ENCODE peak calls at places on chromosome X, in ten cellular contexts. U is tibial nerve; Z is effector memory CD4-positive, alpha-beta T cell; P is astrocyte; F is mesendoderm; O is left lung; E is GM23338; J is fibroblast of lung; G is keratinocyte; T is IMR-90. M is an unnamed sample.
A peak's percentile ranks its signal among the peaks of the same experiment; 100 is the strongest.

GRCh38 chrX:16215660-16216059 is 48.4 kb downstream of the MAGEB17 start:
- DNase-seq in U (no peak), Z (no peak), P (no peak), F (no peak), O (no peak), E (peak; percentile 72), J (no peak), G (no peak), T (no peak), M (no peak)

GRCh38 chrX:67651437-67652142 is 107.8 kb downstream of the AR start:
- DNase-seq in U (no peak), Z (no peak), P (no peak), F (no peak), O (no peak), E (no peak), J (no peak), G (no peak), T (no peak), M (no peak)

GRCh38 chrX:47814853-47815252 is 21.8 kb upstream of the ZNF81 start:
- DNase-seq in U (no peak), Z (no peak), P (no peak), F (peak; percentile 48), O (no peak), E (peak; percentile 34), J (no peak), G (no peak), T (no peak), M (no peak)

GRCh38 chrX:23334536-23334870 is at the start of gene PTCHD1:
- DNase-seq in U (no peak), Z (no peak), P (no peak), F (no peak), O (no peak), E (no peak), J (no peak), G (no peak), T (no peak), M (no peak)

GRCh38 chrX:154018518-154019060 is 1.1 kb downstream of the IRAK1 start:
- DNase-seq in U (no peak), Z (no peak), P (no peak), F (no peak), O (no peak), E (no peak), J (no peak), G (no peak), T (no peak), M (no peak)

GRCh38 chrX:148609766-148610698 is 109.6 kb downstream of the AFF2 start:
- DNase-seq in U (no peak), Z (no peak), P (no peak), F (peak; percentile 85), O (no peak), E (peak; percentile 74), J (no peak), G (no peak), T (no peak), M (no peak)

GRCh38 chrX:25013593-25014365 is 2.0 kb downstream of the ARX start:
- DNase-seq in U (no peak), Z (no peak), P (no peak), F (no peak), O (no peak), E (no peak), J (no peak), G (no peak), T (no peak), M (no peak)

GRCh38 chrX:7574325-7574724 is 268.6 kb upstream of the VCX start:
- DNase-seq in U (no peak), Z (no peak), P (no peak), F (peak; percentile 36), O (no peak), E (peak; percentile 52), J (no peak), G (no peak), T (no peak), M (no peak)

GRCh38 chrX:56800801-56801200 is 71.8 kb downstream of the NBDY start:
- DNase-seq in U (no peak), Z (peak; percentile 37), P (no peak), F (peak; percentile 89), O (no peak), E (no peak), J (no peak), G (no peak), T (no peak), M (no peak)

GRCh38 chrX:94545722-94546121 is 871.7 kb downstream of the FAM133A start:
- DNase-seq in U (no peak), Z (no peak), P (no peak), F (no peak), O (no peak), E (no peak), J (no peak), G (no peak), T (no peak), M (no peak)

GRCh38 chrX:63250253-63250868 is 100.8 kb downstream of the SPIN4 start:
- DNase-seq in U (no peak), Z (no peak), P (peak; percentile 64), F (peak; percentile 85), O (no peak), E (peak; percentile 81), J (peak; percentile 80), G (peak; percentile 35), T (peak; percentile 85), M (no peak)

GRCh38 chrX:109856974-109857373 is 123.9 kb upstream of the ACSL4 start:
- DNase-seq in U (no peak), Z (no peak), P (no peak), F (no peak), O (no peak), E (peak; percentile 46), J (peak; percentile 66), G (no peak), T (peak; percentile 34), M (no peak)

GRCh38 chrX:20313889-20314288 is 47.2 kb upstream of the RPS6KA3 start:
- DNase-seq in U (no peak), Z (no peak), P (no peak), F (no peak), O (no peak), E (no peak), J (no peak), G (no peak), T (no peak), M (no peak)

DNA sequence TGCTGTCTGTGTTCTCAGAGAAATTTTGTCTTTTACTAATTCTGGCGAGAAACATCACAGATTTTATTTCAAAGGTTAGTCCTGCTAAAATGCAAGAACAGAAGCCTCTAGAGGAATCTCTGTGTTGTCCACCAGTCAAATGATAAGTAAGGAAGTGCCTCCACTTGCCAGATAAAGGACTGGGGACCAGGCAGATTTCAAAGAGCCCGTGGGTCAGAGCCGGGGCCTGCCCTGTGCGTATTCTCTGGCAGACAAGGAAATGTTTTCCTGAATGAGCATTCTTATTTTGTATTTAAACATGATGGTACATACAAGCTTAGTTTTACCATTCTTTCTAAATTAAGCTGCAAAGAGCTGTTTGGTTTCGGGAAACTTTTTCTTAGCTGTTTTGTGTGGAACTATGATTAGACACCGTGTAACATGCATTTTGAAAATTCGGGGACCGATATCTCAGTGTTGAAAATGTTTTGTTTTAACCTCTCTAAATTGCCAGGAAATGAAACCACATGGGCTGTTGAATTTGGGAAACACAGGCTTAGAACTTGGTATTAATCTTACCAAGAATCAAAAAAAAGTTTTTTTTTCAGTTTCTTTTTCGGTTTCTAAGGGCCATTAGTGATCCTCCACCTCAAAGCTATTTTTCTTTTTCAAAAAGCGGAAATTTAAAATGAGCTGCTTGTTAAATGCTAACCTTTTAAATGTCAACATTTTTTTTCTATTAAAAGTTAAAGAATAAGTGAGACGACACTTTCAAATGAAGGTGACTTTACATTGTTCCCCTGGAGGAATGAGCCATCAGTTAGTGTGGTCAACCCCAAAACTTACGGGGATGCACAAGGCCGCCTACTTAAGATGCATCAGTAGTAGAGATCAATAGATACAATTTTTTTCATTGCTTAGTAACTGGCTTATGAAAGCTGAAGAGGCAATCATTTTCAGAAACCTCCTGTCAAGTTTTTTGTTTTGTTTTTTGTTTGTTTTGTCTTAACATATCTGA is 89.6 kb upstream of the MTM1 start:
- DNase-seq in U (no peak), Z (no peak), P (no peak), F (no peak), O (no peak), E (no peak), J (no peak), G (no peak), T (no peak), M (no peak)
- H3K4me1 ChIP-seq in U (no peaks in the 10 kb centered on the region), Z (peaks cover 4% of the 10 kb centered on the region), P (peaks cover 11% of the 10 kb centered on the region), F (no peaks in the 10 kb centered on the region), O (no peaks in the 10 kb centered on the region), E (no peaks in the 10 kb centered on the region), J (peaks cover 7% of the 10 kb centered on the region), G (peaks cover 7% of the 10 kb centered on the region), T (peaks cover 8% of the 10 kb centered on the region), M (peaks cover 5% of the 10 kb centered on the region)

GRCh38 chrX:119389214-119389613 is 9.9 kb upstream of the SLC25A43 start:
- DNase-seq in U (no peak), Z (no peak), P (no peak), F (no peak), O (no peak), E (no peak), J (no peak), G (no peak), T (no peak), M (no peak)
- H3K4me3 ChIP-seq in U (no peak overlapping the region), Z (no peak overlapping the region), P (no peak overlapping the region), F (no peak overlapping the region), O (no peak overlapping the region), E (no peak overlapping the region), J (no peak overlapping the region), G (no peak overlapping the region), T (no peak overlapping the region), M (no peak overlapping the region)

GRCh38 chrX:107726809-107727534 is 48.6 kb downstream of the TSC22D3 start:
- DNase-seq in U (no peak), Z (no peak), P (no peak), F (no peak), O (no peak), E (no peak), J (no peak), G (no peak), T (no peak), M (no peak)
- H3K4me1 ChIP-seq in U (peaks cover 19% of the 10 kb centered on the region), Z (no peaks in the 10 kb centered on the region), P (peaks cover 6% of the 10 kb centered on the region), F (no peaks in the 10 kb centered on the region), O (peaks cover 13% of the 10 kb centered on the region), E (peaks cover 20% of the 10 kb centered on the region), J (no peaks in the 10 kb centered on the region), G (peaks cover 21% of the 10 kb centered on the region), T (peaks cover 4% of the 10 kb centered on the region), M (peaks cover 89% of the 10 kb centered on the region)

DNA sequence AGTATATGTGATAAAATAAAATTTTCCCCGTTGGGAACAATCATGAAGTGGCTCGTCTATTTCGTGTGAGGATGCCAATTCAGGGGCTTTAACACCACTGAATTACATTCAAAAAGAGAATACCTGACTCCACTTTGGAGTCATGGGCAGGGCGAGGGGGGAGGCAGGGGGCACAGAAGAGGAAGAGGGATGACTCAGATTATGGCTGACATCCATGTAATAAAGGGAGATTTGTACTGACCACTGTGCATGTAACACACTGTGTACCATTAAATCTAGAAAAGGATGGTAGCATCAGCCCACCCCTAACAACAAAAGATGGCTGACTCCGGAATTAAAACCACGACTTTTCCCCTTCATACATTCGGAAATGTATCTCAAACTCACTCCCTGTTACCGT is 1.3 kb downstream of the SLC9A7 start:
- DNase-seq in U (no peak), Z (no peak), P (no peak), F (no peak), O (no peak), E (no peak), J (peak; percentile 23), G (no peak), T (peak; percentile 33), M (no peak)
- H3K4me3 ChIP-seq in U (no peak overlapping the region), Z (no peak overlapping the region), P (peak overlapping the region; percentile 73), F (no peak overlapping the region), O (peak overlapping the region; percentile 43), E (peak overlapping the region; percentile 68), J (peak overlapping the region; percentile 61), G (peak overlapping the region; percentile 62), T (peak overlapping the region; percentile 83), M (peak overlapping the region; percentile 61)

M was measured in gastrocnemius medialis.